ENCODE peak calls at places on chromosomes 12 and 14, in six cellular contexts. I, C, Y, M, W and H are unnamed samples. For H3K4me1 and H3K36me3, the result is how much of the 10 kb centered on the place peaks cover.

GRCh38 chr12:124440841-124441381 is 126.5 kb downstream of the NCOR2 start:
- DNase-seq in I (no peak), C (no peak), Y (no peak), M (no peak), W (no peak), H (no peak)

GRCh38 chr14:99563749-99564129 is 40.3 kb downstream of the CCDC85C start:
- DNase-seq in I (no peak), C (no peak), Y (no peak), M (no peak), W (no peak), H (no peak)

GRCh38 chr14:80956922-80957321 is 1.5 kb downstream of the TSHR start:
- DNase-seq in I (no peak), C (no peak), Y (no peak), M (peak), W (no peak), H (no peak)

GRCh38 chr12:112907415-112908157 is 824 bp downstream of the OAS1 start:
- DNase-seq in I (no peak), C (peak), Y (no peak), M (peak), W (no peak), H (no peak)

GRCh38 chr14:99749763-99750715 is 43.2 kb upstream of the EML1 start:
- DNase-seq in I (no peak), C (no peak), Y (no peak), M (no peak), W (no peak), H (no peak)

GRCh38 chr12:34394211-34395055 is 372.1 kb downstream of the ALG10 start:
- DNase-seq in I (peak), C (no peak), Y (no peak), M (no peak), W (peak), H (no peak)

GRCh38 chr12:124077730-124078129 is 104.7 kb downstream of the ZNF664 start:
- DNase-seq in I (no peak), C (no peak), Y (no peak), M (no peak), W (no peak), H (no peak)

GRCh38 chr12:98471085-98471484 is 44.3 kb upstream of the TMPO start:
- DNase-seq in I (no peak), C (no peak), Y (no peak), M (no peak), W (no peak), H (no peak)

GRCh38 chr14:51652168-51653095 is 722 bp downstream of the FRMD6 start:
- DNase-seq in I (peak), C (no peak), Y (no peak), M (peak), W (peak), H (no peak)

GRCh38 chr12:2794736-2795289 is at the start of gene FKBP4:
- DNase-seq in I (peak), C (no peak), Y (peak), M (peak), W (peak), H (peak)

GRCh38 chr12:2795291-2796186 is 769 bp downstream of the FKBP4 start:
- DNase-seq in I (peak), C (no peak), Y (no peak), M (peak), W (peak), H (no peak)

GRCh38 chr12:2800046-2800570 is 5.3 kb downstream of the FKBP4 start:
- DNase-seq in I (no peak), C (no peak), Y (no peak), M (no peak), W (no peak), H (no peak)

GRCh38 chr12:2796187-2796663 is 1.5 kb downstream of the FKBP4 start:
- DNase-seq in I (no peak), C (no peak), Y (no peak), M (no peak), W (no peak), H (no peak)

DNA sequence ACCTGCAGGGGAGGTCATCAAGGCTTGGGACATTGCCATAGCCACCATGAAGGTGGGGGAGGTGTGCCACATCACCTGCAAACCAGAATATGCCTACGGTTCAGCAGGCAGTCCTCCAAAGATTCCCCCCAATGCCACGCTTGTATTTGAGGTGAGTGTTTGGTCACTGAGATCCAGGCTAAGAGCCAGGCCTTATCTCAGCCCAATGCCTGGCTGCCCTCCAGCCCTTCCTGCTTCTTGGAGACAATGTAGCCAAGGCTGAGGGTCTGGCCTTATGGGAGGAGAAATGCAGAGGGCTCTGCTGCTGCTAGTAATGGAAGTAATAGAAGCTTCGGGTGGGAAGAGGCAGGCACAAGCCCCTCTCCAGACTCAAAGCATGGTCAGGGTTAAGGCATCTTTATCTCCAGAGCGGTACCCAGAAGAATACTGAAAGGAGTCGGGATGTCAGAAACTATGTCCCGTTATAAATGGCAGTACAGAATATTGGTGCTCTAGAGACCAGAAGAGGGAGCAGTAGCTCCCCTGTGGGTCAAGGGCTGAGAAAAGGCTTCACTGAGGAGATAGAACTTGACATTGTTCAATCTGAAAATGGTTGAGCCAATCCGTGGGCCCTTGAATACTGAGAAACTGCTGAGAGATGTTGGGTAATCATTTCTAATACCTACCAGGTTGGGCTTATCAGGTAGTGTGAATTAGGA is 3.1 kb downstream of the FKBP4 start:
- DNase-seq in I (peak), C (no peak), Y (no peak), M (no peak), W (peak), H (no peak)
- H3K4me1 ChIP-seq in I (under half), C (under half), Y (under half), M (under half), W (under half), H (under half)

GRCh38 chr14:34571771-34572170 is 32.3 kb upstream of the EAPP start:
- DNase-seq in I (no peak), C (no peak), Y (no peak), M (no peak), W (no peak), H (no peak)
- H3K36me3 ChIP-seq in I (under half), C (under half), Y (under half), M (half or more), W (under half), H (under half)

GRCh38 chr14:55451950-55452349 is 11.5 kb upstream of the TBPL2 start:
- DNase-seq in I (no peak), C (no peak), Y (no peak), M (no peak), W (no peak), H (no peak)

GRCh38 chr14:55450539-55450938 is 10.1 kb upstream of the TBPL2 start:
- DNase-seq in I (no peak), C (no peak), Y (no peak), M (no peak), W (no peak), H (no peak)

GRCh38 chr14:55450987-55451386 is 10.6 kb upstream of the TBPL2 start:
- DNase-seq in I (no peak), C (no peak), Y (no peak), M (no peak), W (no peak), H (no peak)

GRCh38 chr14:55450124-55450523 is 9.7 kb upstream of the TBPL2 start:
- DNase-seq in I (no peak), C (no peak), Y (no peak), M (no peak), W (no peak), H (no peak)

DNA sequence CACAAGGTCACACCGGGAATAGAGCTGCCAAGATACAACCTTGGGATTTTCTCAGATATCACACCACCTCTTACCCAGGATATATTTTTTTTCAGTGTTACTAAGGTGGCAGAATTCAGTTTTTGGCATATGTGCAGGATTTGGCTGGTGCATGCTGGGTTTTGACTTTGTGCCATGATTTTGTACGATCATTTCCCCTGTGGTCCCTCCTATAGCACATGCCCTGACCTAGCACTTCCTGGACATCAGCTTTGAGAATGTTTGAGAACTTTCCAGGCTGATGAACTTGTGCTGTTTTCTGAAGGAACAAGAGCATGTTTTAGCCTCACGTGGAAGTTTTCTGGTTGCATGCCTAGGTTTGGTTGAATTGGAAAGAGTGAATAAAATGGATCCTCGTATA is 11.0 kb upstream of the TBPL2 start:
- DNase-seq in I (no peak), C (no peak), Y (no peak), M (no peak), W (no peak), H (no peak)
- H3K4me1 ChIP-seq in I (under half), C (under half), Y (under half), M (under half), W (under half), H (under half)

DNA sequence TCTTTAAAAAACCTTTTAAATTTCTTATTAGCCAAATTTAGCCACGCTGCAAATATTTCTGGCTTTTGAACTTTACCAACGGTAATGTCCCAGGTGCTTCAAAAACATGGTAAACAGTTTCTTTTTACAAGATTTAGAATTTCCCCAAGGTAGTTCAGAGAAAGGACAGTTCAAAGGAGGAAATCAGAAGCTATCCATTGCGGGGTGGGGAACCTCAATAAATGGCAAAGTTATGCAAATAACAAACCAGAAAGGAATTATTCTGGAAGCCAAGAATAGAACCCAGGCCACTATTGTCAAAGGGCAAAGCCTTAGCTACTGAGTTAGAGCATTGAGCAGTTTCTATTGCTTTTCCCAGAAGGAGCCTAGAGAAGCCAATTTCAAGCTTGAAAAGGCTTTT is 62.3 kb downstream of the PDE6H start:
- DNase-seq in I (no peak), C (no peak), Y (no peak), M (peak), W (no peak), H (no peak)
- H3K36me3 ChIP-seq in I (under half), C (under half), Y (under half), M (under half), W (under half), H (under half)

GRCh38 chr12:119683816-119684215 is 15.9 kb downstream of the PRKAB1 start:
- DNase-seq in I (no peak), C (no peak), Y (no peak), M (no peak), W (no peak), H (no peak)

GRCh38 chr12:119681953-119682352 is 14.0 kb downstream of the PRKAB1 start:
- DNase-seq in I (no peak), C (peak), Y (no peak), M (no peak), W (no peak), H (no peak)

GRCh38 chr12:119682635-119683340 is 14.9 kb downstream of the PRKAB1 start:
- DNase-seq in I (no peak), C (peak), Y (no peak), M (peak), W (no peak), H (no peak)

GRCh38 chr12:119684730-119685129 is 16.8 kb downstream of the PRKAB1 start:
- DNase-seq in I (no peak), C (no peak), Y (no peak), M (no peak), W (no peak), H (no peak)

DNA sequence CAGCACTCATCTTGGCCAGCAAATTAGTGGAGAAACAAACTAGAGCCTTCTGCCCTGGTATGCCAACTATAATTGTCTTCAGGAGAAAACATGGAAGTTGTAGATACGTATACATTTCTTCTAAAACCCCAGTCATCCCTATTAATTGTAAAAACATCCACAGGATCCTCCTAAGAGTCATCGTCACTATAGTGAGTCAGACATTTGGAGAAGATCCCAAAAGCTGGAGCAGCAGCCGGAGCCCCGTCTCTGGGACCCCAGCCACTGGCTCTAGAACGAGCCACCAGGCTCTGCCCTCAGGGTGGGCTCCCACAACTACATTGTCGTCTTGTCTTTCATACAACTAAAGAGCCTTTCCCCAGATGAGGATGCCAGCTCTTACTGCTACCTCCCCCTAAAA is 15.5 kb downstream of the PRKAB1 start:
- DNase-seq in I (no peak), C (no peak), Y (no peak), M (no peak), W (no peak), H (no peak)
- H3K4me1 ChIP-seq in I (under half), C (under half), Y (under half), M (under half), W (under half), H (under half)

DNA sequence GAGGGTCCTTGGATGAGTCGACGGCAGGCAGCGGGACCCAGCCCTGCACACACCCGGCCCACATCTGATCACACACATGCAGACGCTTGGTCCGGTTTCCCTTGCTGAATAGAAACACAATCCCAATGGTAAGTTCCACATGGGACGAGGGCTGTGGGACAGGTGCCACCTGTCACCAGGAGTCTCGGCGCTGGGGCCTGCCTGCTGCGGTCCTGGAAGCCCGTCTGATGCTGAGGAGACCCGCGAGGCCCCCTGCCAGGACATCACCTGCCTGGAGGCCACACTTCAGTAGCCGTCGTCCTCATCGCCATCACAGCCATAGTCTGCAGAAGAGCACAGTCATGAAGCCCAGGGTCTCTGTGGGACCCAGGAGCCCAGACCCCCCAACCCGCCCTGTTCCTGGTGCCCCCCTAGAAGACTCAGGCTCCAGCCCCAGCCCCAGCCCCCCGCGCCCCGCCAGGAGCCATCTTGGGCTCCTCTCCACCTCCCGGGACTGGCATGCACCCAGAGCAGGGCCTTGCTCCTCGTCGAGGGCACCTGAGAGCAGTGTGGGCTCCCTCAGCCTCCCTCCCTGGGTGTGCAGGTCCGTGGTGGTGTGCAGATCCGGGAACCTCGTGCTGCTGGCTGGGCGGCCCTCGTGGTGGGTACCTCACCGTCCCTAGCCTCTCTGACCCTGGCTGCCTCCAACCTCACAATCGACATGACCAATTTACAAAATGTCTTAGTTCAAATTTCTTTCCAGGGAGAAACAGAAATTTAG is 29.3 kb upstream of the NUDT14 start:
- DNase-seq in I (no peak), C (no peak), Y (no peak), M (no peak), W (no peak), H (no peak)
- H3K36me3 ChIP-seq in I (under half), C (under half), Y (under half), M (under half), W (under half), H (under half)

GRCh38 chr14:64503184-64503433 is 529 bp downstream of the ZBTB25 start:
- DNase-seq in I (no peak), C (no peak), Y (no peak), M (no peak), W (no peak), H (no peak)
- H3K4me1 ChIP-seq in I (under half), C (under half), Y (under half), M (half or more), W (under half), H (half or more)